ENCODE peak calls at places on chromosomes 16 and 17, in five cellular contexts. D is upper lobe of left lung, I is HepG2, S is GM12878, A is K562. Q is an unnamed sample.

GRCh38 chr16:67403976-67404555 is 10.8 kb upstream of the TPPP3 start:
- ATAC-seq in A (no peak), D (no peak), I (no peak), S (no peak), Q (no peak)

GRCh38 chr16:87189426-87189825 is 127.8 kb downstream of the C16orf95 start:
- ATAC-seq in S (no peak), A (no peak), D (no peak), I (no peak), Q (no peak)

GRCh38 chr17:30921544-30922196 is at the start of gene ADAP2:
- ATAC-seq in D (peak), S (peak), I (peak), A (peak), Q (peak)

GRCh38 chr17:36092228-36092627 is 2.3 kb upstream of the CCL3 start:
- ATAC-seq in I (no peak), A (no peak), S (peak), D (no peak), Q (no peak)

GRCh38 chr16:31536804-31537361 is 9.2 kb downstream of the AHSP start:
- ATAC-seq in I (no peak), A (no peak), S (no peak), D (no peak), Q (no peak)

GRCh38 chr17:65583921-65584603 is 22.6 kb upstream of the AXIN2 start:
- ATAC-seq in A (no peak), I (peak), S (no peak), D (no peak), Q (no peak)

GRCh38 chr16:85037050-85037410 is 9.4 kb downstream of the KIAA0513 start:
- ATAC-seq in A (no peak), I (no peak), S (no peak), D (peak), Q (peak)

GRCh38 chr17:46003907-46004748 is 5.1 kb downstream of the STH start:
- ATAC-seq in A (no peak), S (no peak), I (peak), D (no peak), Q (no peak)

GRCh38 chr16:30535106-30535776 is 583 bp upstream of the ZNF747 start:
- ATAC-seq in A (peak), S (peak), I (no peak), D (peak), Q (peak)

GRCh38 chr17:6495450-6496115 is 51.3 kb downstream of the PIMREG start:
- ATAC-seq in S (no peak), D (no peak), A (no peak), I (no peak), Q (no peak)
- TF ChIP-seq CTCF in S (no peak), D (no peak), A (no peak), I (no peak), Q (no peak)

GRCh38 chr17:81712468-81713003 is 452 bp downstream of the SLC25A10 start:
- ATAC-seq in A (peak), S (peak), I (peak), D (peak), Q (peak)
- TF ChIP-seq EP300 in A (no peak), S (no peak), I (no peak), D (no peak), Q (no peak)

GRCh38 chr17:304461-304860 is 48.1 kb downstream of the RPH3AL start:
- ATAC-seq in S (no peak), I (no peak), D (no peak), A (no peak), Q (no peak)

GRCh38 chr17:306536-307294 is 45.9 kb downstream of the RPH3AL start:
- ATAC-seq in I (no peak), D (no peak), S (no peak), A (no peak), Q (no peak)

GRCh38 chr17:307295-307691 is 45.3 kb downstream of the RPH3AL start:
- ATAC-seq in A (no peak), D (no peak), I (no peak), S (no peak), Q (no peak)

GRCh38 chr17:306116-306515 is 46.5 kb downstream of the RPH3AL start:
- ATAC-seq in I (no peak), A (no peak), D (no peak), S (no peak), Q (no peak)

GRCh38 chr17:305090-305976 is 47.3 kb downstream of the RPH3AL start:
- ATAC-seq in S (no peak), A (no peak), I (no peak), D (peak), Q (no peak)
- H3K27ac ChIP-seq in S (no peak), A (no peak), I (no peak), D (no peak), Q (no peak)

DNA sequence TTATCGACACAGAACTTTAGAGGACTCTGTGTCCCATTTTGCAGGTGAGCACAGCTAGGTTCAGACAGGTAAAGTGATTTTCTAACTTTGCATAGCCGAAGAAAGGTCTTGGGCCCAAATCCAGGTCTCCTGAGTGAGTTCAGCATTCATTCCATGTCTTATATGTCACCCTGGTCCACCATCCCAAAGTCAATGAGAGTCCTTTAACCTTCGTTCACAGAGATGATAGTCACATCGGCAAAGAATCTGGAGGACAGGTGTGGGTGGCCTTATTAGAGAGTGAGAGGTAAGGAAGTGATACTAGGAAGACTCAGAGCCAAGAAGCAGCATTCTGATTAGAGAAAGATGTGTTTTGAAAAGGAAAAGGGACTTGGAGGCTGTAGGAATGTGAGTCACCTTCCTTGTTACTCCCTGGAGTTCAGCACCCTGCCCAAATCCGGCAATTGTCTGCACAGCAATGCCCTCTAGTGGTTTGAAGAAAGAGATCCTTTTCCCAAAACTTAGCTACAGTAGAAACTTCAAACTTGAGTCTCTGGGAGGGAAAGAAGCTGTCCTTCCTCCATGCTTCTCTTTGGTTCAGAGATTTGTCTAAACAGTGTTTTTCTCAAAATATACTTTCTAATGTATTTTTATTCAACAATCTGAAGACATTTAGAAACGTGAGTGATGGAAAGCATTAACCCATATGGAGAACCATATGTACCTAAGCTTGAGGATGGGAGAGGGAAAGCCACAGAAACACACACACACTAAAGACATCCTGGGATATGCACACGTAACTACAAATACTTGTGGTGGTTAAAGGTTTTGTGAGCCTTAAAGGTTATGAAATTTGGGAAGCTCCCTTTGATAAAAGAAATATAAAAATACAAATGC is 96.4 kb upstream of the SHISA6 start:
- ATAC-seq in A (no peak), I (peak), S (no peak), D (peak), Q (peak)
- TF ChIP-seq CTCF in A (no peak), I (peak), S (no peak), D (peak), Q (peak)

GRCh38 chr17:43372273-43372911 is 26.4 kb upstream of the ARL4D start:
- ATAC-seq in A (peak), D (no peak), S (peak), I (no peak), Q (no peak)
- TF ChIP-seq EP300 in A (no peak), D (no peak), S (no peak), I (no peak), Q (no peak)

GRCh38 chr17:77429735-77429984 is 288.9 kb downstream of the SEC14L1 start:
- ATAC-seq in I (no peak), A (no peak), S (no peak), D (no peak), Q (no peak)
- H3K27ac ChIP-seq in I (no peak), A (no peak), S (no peak), D (peak), Q (peak)

GRCh38 chr16:64898159-64898558 is 223.7 kb downstream of the CDH11 start:
- ATAC-seq in I (no peak), A (no peak), S (no peak), D (peak), Q (no peak)

GRCh38 chr16:64893386-64893785 is 228.5 kb downstream of the CDH11 start:
- ATAC-seq in A (no peak), D (no peak), I (no peak), S (no peak), Q (no peak)

DNA sequence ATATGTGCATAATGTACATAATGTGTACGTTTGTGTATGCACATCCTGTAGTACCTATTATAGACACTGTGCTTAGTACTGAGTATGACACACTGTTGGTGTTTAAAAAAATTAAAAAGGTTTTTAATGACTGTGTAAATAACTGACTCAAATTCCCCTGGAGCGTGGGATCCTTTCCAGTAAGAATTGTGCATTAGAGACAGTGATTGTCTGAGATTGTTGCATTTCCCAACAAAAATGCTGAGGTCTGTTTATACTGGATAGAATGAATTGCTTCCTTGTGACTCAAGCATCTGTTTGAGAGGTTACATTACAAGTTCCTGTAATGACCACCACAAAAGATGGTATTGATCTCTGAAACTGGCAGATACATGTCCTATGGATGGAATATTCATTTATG is 229.0 kb downstream of the CDH11 start:
- ATAC-seq in I (no peak), D (no peak), A (no peak), S (no peak), Q (no peak)
- TF ChIP-seq CTCF in I (no peak), D (no peak), A (no peak), S (no peak), Q (no peak)

GRCh38 chr17:72255481-72255880 is 134.7 kb downstream of the SOX9 start:
- ATAC-seq in A (no peak), S (no peak), I (no peak), D (no peak), Q (no peak)
- TF ChIP-seq EP300 in A (no peak), S (no peak), I (no peak), D (no peak), Q (no peak)

Q was measured in gastroesophageal sphincter.